ENCODE peak calls at places on chromosomes 12 and 14, in eight cellular contexts. One of them, this sample, is unnamed.

GRCh38 chr12:936377-937345 is 12.8 kb downstream of the RAD52 start:
- DNase-seq in DMS53: no peak
- DNase-seq in T-helper 2 cell treated with Interferon-gamma antibody and Interleukin-4, amounts not matched to agents 5 μg/mL and 100 μg/mL, for 36 hours: no peak
- DNase-seq in COR-L47: no peak
- DNase-seq in activated effector memory CD4-positive, alpha-beta T cell treated with Interleukin-2 at 50 U/mL for 16 hours: no peak
- DNase-seq in NCI-H524: no peak
- DNase-seq in RPMI7951: no peak
- DNase-seq in T-helper 9 cell: no peak
- DNase-seq in this sample: no peak

GRCh38 chr14:97874394-97874793 is 1077.2 kb downstream of the VRK1 start:
- DNase-seq in COR-L47: no peak
- DNase-seq in NCI-H524: no peak
- DNase-seq in activated effector memory CD4-positive, alpha-beta T cell treated with Interleukin-2 at 50 U/mL for 16 hours: no peak
- DNase-seq in T-helper 2 cell treated with Interferon-gamma antibody and Interleukin-4, amounts not matched to agents 5 μg/mL and 100 μg/mL, for 36 hours: no peak
- DNase-seq in T-helper 9 cell: no peak
- DNase-seq in RPMI7951: no peak
- DNase-seq in DMS53: no peak
- DNase-seq in this sample: no peak

GRCh38 chr14:75441731-75442130 is 13.9 kb downstream of the JDP2 start:
- DNase-seq in activated effector memory CD4-positive, alpha-beta T cell treated with Interleukin-2 at 50 U/mL for 16 hours: no peak
- DNase-seq in COR-L47: no peak
- DNase-seq in DMS53: no peak
- DNase-seq in RPMI7951: no peak
- DNase-seq in T-helper 9 cell: no peak
- DNase-seq in T-helper 2 cell treated with Interferon-gamma antibody and Interleukin-4, amounts not matched to agents 5 μg/mL and 100 μg/mL, for 36 hours: no peak
- DNase-seq in NCI-H524: no peak
- DNase-seq in this sample: no peak

GRCh38 chr14:67218126-67218525 is 23.1 kb upstream of the PALS1 start:
- DNase-seq in COR-L47: no peak
- DNase-seq in T-helper 2 cell treated with Interferon-gamma antibody and Interleukin-4, amounts not matched to agents 5 μg/mL and 100 μg/mL, for 36 hours: no peak
- DNase-seq in activated effector memory CD4-positive, alpha-beta T cell treated with Interleukin-2 at 50 U/mL for 16 hours: no peak
- DNase-seq in DMS53: no peak
- DNase-seq in NCI-H524: no peak
- DNase-seq in RPMI7951: no peak
- DNase-seq in T-helper 9 cell: no peak
- DNase-seq in this sample: no peak

GRCh38 chr14:25003537-25003936 is 46.4 kb downstream of the STXBP6 start:
- DNase-seq in RPMI7951: no peak
- DNase-seq in T-helper 2 cell treated with Interferon-gamma antibody and Interleukin-4, amounts not matched to agents 5 μg/mL and 100 μg/mL, for 36 hours: no peak
- DNase-seq in activated effector memory CD4-positive, alpha-beta T cell treated with Interleukin-2 at 50 U/mL for 16 hours: no peak
- DNase-seq in T-helper 9 cell: no peak
- DNase-seq in DMS53: no peak
- DNase-seq in NCI-H524: no peak
- DNase-seq in COR-L47: no peak
- DNase-seq in this sample: no peak

GRCh38 chr12:2644678-2645405 is 149.9 kb upstream of the FKBP4 start:
- DNase-seq in DMS53: no peak
- DNase-seq in COR-L47: no peak
- DNase-seq in NCI-H524: no peak
- DNase-seq in activated effector memory CD4-positive, alpha-beta T cell treated with Interleukin-2 at 50 U/mL for 16 hours: no peak
- DNase-seq in T-helper 9 cell: no peak
- DNase-seq in RPMI7951: no peak
- DNase-seq in T-helper 2 cell treated with Interferon-gamma antibody and Interleukin-4, amounts not matched to agents 5 μg/mL and 100 μg/mL, for 36 hours: no peak
- DNase-seq in this sample: no peak

GRCh38 chr14:103160321-103161053 is 37.2 kb downstream of the TNFAIP2 start:
- DNase-seq in T-helper 9 cell: no peak
- DNase-seq in RPMI7951: no peak
- DNase-seq in T-helper 2 cell treated with Interferon-gamma antibody and Interleukin-4, amounts not matched to agents 5 μg/mL and 100 μg/mL, for 36 hours: no peak
- DNase-seq in DMS53: no peak
- DNase-seq in COR-L47: no peak
- DNase-seq in activated effector memory CD4-positive, alpha-beta T cell treated with Interleukin-2 at 50 U/mL for 16 hours: no peak
- DNase-seq in NCI-H524: no peak
- DNase-seq in this sample: no peak

GRCh38 chr12:4116251-4117111 is 157.1 kb upstream of the CCND2 start:
- DNase-seq in COR-L47: no peak
- DNase-seq in NCI-H524: no peak
- DNase-seq in activated effector memory CD4-positive, alpha-beta T cell treated with Interleukin-2 at 50 U/mL for 16 hours: no peak
- DNase-seq in DMS53: peak
- DNase-seq in T-helper 2 cell treated with Interferon-gamma antibody and Interleukin-4, amounts not matched to agents 5 μg/mL and 100 μg/mL, for 36 hours: peak
- DNase-seq in RPMI7951: peak
- DNase-seq in T-helper 9 cell: no peak
- DNase-seq in this sample: no peak

GRCh38 chr14:21352587-21352986 is 31.2 kb downstream of the SUPT16H start:
- DNase-seq in COR-L47: no peak
- DNase-seq in T-helper 9 cell: no peak
- DNase-seq in T-helper 2 cell treated with Interferon-gamma antibody and Interleukin-4, amounts not matched to agents 5 μg/mL and 100 μg/mL, for 36 hours: no peak
- DNase-seq in NCI-H524: no peak
- DNase-seq in DMS53: no peak
- DNase-seq in RPMI7951: no peak
- DNase-seq in activated effector memory CD4-positive, alpha-beta T cell treated with Interleukin-2 at 50 U/mL for 16 hours: no peak
- DNase-seq in this sample: no peak

GRCh38 chr14:58878740-58879139 is 241.0 kb downstream of the DACT1 start:
- DNase-seq in RPMI7951: peak
- DNase-seq in DMS53: no peak
- DNase-seq in T-helper 2 cell treated with Interferon-gamma antibody and Interleukin-4, amounts not matched to agents 5 μg/mL and 100 μg/mL, for 36 hours: no peak
- DNase-seq in NCI-H524: no peak
- DNase-seq in T-helper 9 cell: no peak
- DNase-seq in COR-L47: no peak
- DNase-seq in activated effector memory CD4-positive, alpha-beta T cell treated with Interleukin-2 at 50 U/mL for 16 hours: no peak
- DNase-seq in this sample: no peak

GRCh38 chr12:11834104-11834812 is 184.8 kb downstream of the ETV6 start:
- DNase-seq in NCI-H524: no peak
- DNase-seq in RPMI7951: peak
- DNase-seq in DMS53: no peak
- DNase-seq in activated effector memory CD4-positive, alpha-beta T cell treated with Interleukin-2 at 50 U/mL for 16 hours: no peak
- DNase-seq in T-helper 2 cell treated with Interferon-gamma antibody and Interleukin-4, amounts not matched to agents 5 μg/mL and 100 μg/mL, for 36 hours: no peak
- DNase-seq in COR-L47: no peak
- DNase-seq in T-helper 9 cell: no peak
- DNase-seq in this sample: peak

GRCh38 chr14:74964787-74965769 is 9.7 kb upstream of the PGF start:
- DNase-seq in T-helper 9 cell: no peak
- DNase-seq in DMS53: no peak
- DNase-seq in COR-L47: no peak
- DNase-seq in NCI-H524: no peak
- DNase-seq in activated effector memory CD4-positive, alpha-beta T cell treated with Interleukin-2 at 50 U/mL for 16 hours: no peak
- DNase-seq in RPMI7951: peak
- DNase-seq in T-helper 2 cell treated with Interferon-gamma antibody and Interleukin-4, amounts not matched to agents 5 μg/mL and 100 μg/mL, for 36 hours: no peak
- DNase-seq in this sample: no peak

GRCh38 chr12:10408842-10409241 is 715 bp downstream of the KLRC4 start:
- DNase-seq in RPMI7951: no peak
- DNase-seq in T-helper 2 cell treated with Interferon-gamma antibody and Interleukin-4, amounts not matched to agents 5 μg/mL and 100 μg/mL, for 36 hours: no peak
- DNase-seq in activated effector memory CD4-positive, alpha-beta T cell treated with Interleukin-2 at 50 U/mL for 16 hours: no peak
- DNase-seq in COR-L47: no peak
- DNase-seq in T-helper 9 cell: no peak
- DNase-seq in NCI-H524: no peak
- DNase-seq in DMS53: peak
- DNase-seq in this sample: no peak